ENCODE peak calls at places on chromosomes 3 and 15, in four cellular contexts. One of them, this sample, is unnamed.

GRCh38 chr3:16548721-16549120 is 35.2 kb upstream of the RFTN1 start:
- DNase-seq in stimulated activated CD4-positive, alpha-beta T cell treated with anti-CD3 and anti-CD28 coated beads, Interleukin-4, amount 100 ng/mL, for 48 hours: no peak
- DNase-seq in small intestine: no peak
- DNase-seq in AG08395: peak
- DNase-seq in this sample: peak

GRCh38 chr3:7876741-7877297 is 624.8 kb upstream of the LMCD1 start:
- DNase-seq in AG08395: no peak
- DNase-seq in small intestine: no peak
- DNase-seq in stimulated activated CD4-positive, alpha-beta T cell treated with anti-CD3 and anti-CD28 coated beads, Interleukin-4, amount 100 ng/mL, for 48 hours: no peak
- DNase-seq in this sample: no peak

GRCh38 chr3:79419222-79419621 is 348.6 kb downstream of the ROBO1 start:
- DNase-seq in AG08395: no peak
- DNase-seq in stimulated activated CD4-positive, alpha-beta T cell treated with anti-CD3 and anti-CD28 coated beads, Interleukin-4, amount 100 ng/mL, for 48 hours: no peak
- DNase-seq in small intestine: no peak
- DNase-seq in this sample: no peak

GRCh38 chr3:183085634-183086390 is 13.5 kb downstream of the MCCC1 start:
- DNase-seq in small intestine: peak
- DNase-seq in AG08395: no peak
- DNase-seq in stimulated activated CD4-positive, alpha-beta T cell treated with anti-CD3 and anti-CD28 coated beads, Interleukin-4, amount 100 ng/mL, for 48 hours: no peak
- DNase-seq in this sample: no peak

GRCh38 chr3:50604628-50605588 is 6.7 kb downstream of the CISH start:
- DNase-seq in small intestine: no peak
- DNase-seq in AG08395: no peak
- DNase-seq in stimulated activated CD4-positive, alpha-beta T cell treated with anti-CD3 and anti-CD28 coated beads, Interleukin-4, amount 100 ng/mL, for 48 hours: no peak
- DNase-seq in this sample: no peak

GRCh38 chr15:95025924-95026728 is 794.8 kb downstream of the MCTP2 start:
- DNase-seq in AG08395: peak
- DNase-seq in stimulated activated CD4-positive, alpha-beta T cell treated with anti-CD3 and anti-CD28 coated beads, Interleukin-4, amount 100 ng/mL, for 48 hours: peak
- DNase-seq in small intestine: no peak
- DNase-seq in this sample: peak

GRCh38 chr15:53978248-53978906 is at the start of gene UNC13C:
- DNase-seq in small intestine: no peak
- DNase-seq in stimulated activated CD4-positive, alpha-beta T cell treated with anti-CD3 and anti-CD28 coated beads, Interleukin-4, amount 100 ng/mL, for 48 hours: no peak
- DNase-seq in AG08395: no peak
- DNase-seq in this sample: peak

GRCh38 chr15:62244762-62245161 is 79.7 kb upstream of the C2CD4B start:
- DNase-seq in small intestine: no peak
- DNase-seq in AG08395: no peak
- DNase-seq in stimulated activated CD4-positive, alpha-beta T cell treated with anti-CD3 and anti-CD28 coated beads, Interleukin-4, amount 100 ng/mL, for 48 hours: no peak
- DNase-seq in this sample: no peak

GRCh38 chr15:85607842-85608241 is 186.9 kb downstream of the KLHL25 start:
- DNase-seq in AG08395: peak
- DNase-seq in stimulated activated CD4-positive, alpha-beta T cell treated with anti-CD3 and anti-CD28 coated beads, Interleukin-4, amount 100 ng/mL, for 48 hours: no peak
- DNase-seq in small intestine: no peak
- DNase-seq in this sample: peak

GRCh38 chr15:65163041-65163440 is 22.1 kb downstream of the CLPX start:
- DNase-seq in AG08395: no peak
- DNase-seq in stimulated activated CD4-positive, alpha-beta T cell treated with anti-CD3 and anti-CD28 coated beads, Interleukin-4, amount 100 ng/mL, for 48 hours: no peak
- DNase-seq in small intestine: no peak
- DNase-seq in this sample: no peak

GRCh38 chr3:137012097-137012501 is 54.3 kb downstream of the IL20RB start:
- DNase-seq in small intestine: no peak
- DNase-seq in stimulated activated CD4-positive, alpha-beta T cell treated with anti-CD3 and anti-CD28 coated beads, Interleukin-4, amount 100 ng/mL, for 48 hours: no peak
- DNase-seq in AG08395: peak
- DNase-seq in this sample: peak

GRCh38 chr3:23159929-23160328 is 43.2 kb upstream of the UBE2E2 start:
- DNase-seq in stimulated activated CD4-positive, alpha-beta T cell treated with anti-CD3 and anti-CD28 coated beads, Interleukin-4, amount 100 ng/mL, for 48 hours: no peak
- DNase-seq in AG08395: peak
- DNase-seq in small intestine: no peak
- DNase-seq in this sample: peak

GRCh38 chr3:49244589-49245205 is 32.3 kb downstream of the C3orf62 start:
- DNase-seq in AG08395: no peak
- DNase-seq in stimulated activated CD4-positive, alpha-beta T cell treated with anti-CD3 and anti-CD28 coated beads, Interleukin-4, amount 100 ng/mL, for 48 hours: no peak
- DNase-seq in small intestine: no peak
- DNase-seq in this sample: no peak

GRCh38 chr3:106345353-106346027 is 476.7 kb upstream of the CBLB start:
- DNase-seq in stimulated activated CD4-positive, alpha-beta T cell treated with anti-CD3 and anti-CD28 coated beads, Interleukin-4, amount 100 ng/mL, for 48 hours: no peak
- DNase-seq in AG08395: peak
- DNase-seq in small intestine: no peak
- DNase-seq in this sample: peak

GRCh38 chr3:195549931-195550519 is 6.9 kb upstream of the PPP1R2 start:
- DNase-seq in AG08395: no peak
- DNase-seq in stimulated activated CD4-positive, alpha-beta T cell treated with anti-CD3 and anti-CD28 coated beads, Interleukin-4, amount 100 ng/mL, for 48 hours: no peak
- DNase-seq in small intestine: peak
- DNase-seq in this sample: no peak

GRCh38 chr3:77321646-77322045 is 281.7 kb downstream of the ROBO2 start:
- DNase-seq in small intestine: no peak
- DNase-seq in AG08395: peak
- DNase-seq in stimulated activated CD4-positive, alpha-beta T cell treated with anti-CD3 and anti-CD28 coated beads, Interleukin-4, amount 100 ng/mL, for 48 hours: no peak
- DNase-seq in this sample: no peak

GRCh38 chr15:86121568-86121967 is 41.9 kb downstream of the AGBL1 start:
- DNase-seq in small intestine: no peak
- DNase-seq in stimulated activated CD4-positive, alpha-beta T cell treated with anti-CD3 and anti-CD28 coated beads, Interleukin-4, amount 100 ng/mL, for 48 hours: no peak
- DNase-seq in AG08395: no peak
- DNase-seq in this sample: no peak